ENCODE peak calls at places on chromosomes 12 and 14, in seven cellular contexts. M is cardiac septum; K is astrocyte of the spinal cord; W is CD4-positive, alpha-beta T cell; Z is ascending aorta; P is fibroblast of pulmonary artery; J is pancreas. B is an unnamed sample.

GRCh38 chr12:117188961-117189724 is 1.1 kb downstream of the FBXO21 start:
- DNase-seq in Z (no peak), P (peak), W (no peak), M (no peak), J (no peak), K (peak), B (no peak)

GRCh38 chr14:101810897-101811620 is 49.5 kb downstream of the PPP2R5C start:
- DNase-seq in M (no peak), P (peak), J (no peak), Z (no peak), W (no peak), K (no peak), B (no peak)

GRCh38 chr12:49200882-49201594 is 12.2 kb upstream of the TUBA1A start:
- DNase-seq in W (no peak), Z (no peak), K (peak), P (peak), J (no peak), M (no peak), B (no peak)

GRCh38 chr14:89549381-89550102 is 132.5 kb upstream of the FOXN3 start:
- DNase-seq in J (no peak), Z (no peak), M (no peak), P (no peak), W (no peak), K (no peak), B (no peak)

GRCh38 chr12:26567126-26567525 is 265.9 kb downstream of the ITPR2 start:
- DNase-seq in M (no peak), P (no peak), J (no peak), K (no peak), W (no peak), Z (no peak), B (no peak)

GRCh38 chr12:77893918-77894317 is 63.2 kb downstream of the NAV3 start:
- DNase-seq in Z (no peak), K (peak), P (peak), M (no peak), J (peak), W (no peak), B (no peak)

GRCh38 chr12:70283232-70283631 is 40.0 kb downstream of the CNOT2 start:
- DNase-seq in J (no peak), W (no peak), P (no peak), K (no peak), M (no peak), Z (no peak), B (no peak)

GRCh38 chr12:6367065-6367968 is 8.0 kb downstream of the SCNN1A start:
- DNase-seq in W (peak), M (no peak), J (no peak), K (no peak), Z (no peak), P (peak), B (no peak)

GRCh38 chr12:106154781-106155273 is 16.1 kb upstream of the NUAK1 start:
- DNase-seq in K (no peak), M (no peak), W (no peak), P (no peak), J (no peak), Z (no peak), B (no peak)

GRCh38 chr12:125773033-125773432 is 707.8 kb downstream of the AACS start:
- DNase-seq in P (no peak), K (no peak), J (no peak), M (no peak), W (no peak), Z (no peak), B (peak)

GRCh38 chr12:39959467-39959866 is 146.4 kb downstream of the SLC2A13 start:
- DNase-seq in Z (no peak), K (no peak), W (no peak), P (no peak), J (no peak), M (no peak), B (no peak)

B was measured in NT2/D1.